ENCODE peak calls at places on chromosome 6, in ten cellular contexts. G, Y, A, K, X, T, M, U, L and R are unnamed samples.
A peak's percentile ranks its signal among the peaks of the same experiment; 100 is the strongest.

GRCh38 chr6:39791850-39792500 is at the start of gene DAAM2:
- DNase-seq in G (peak; percentile 28), Y (peak; percentile 60), A (no peak), K (no peak), X (no peak), T (peak; percentile 9), M (no peak), U (peak; percentile 67), L (no peak), R (no peak)

GRCh38 chr6:90493332-90493731 is 93.5 kb downstream of the MAP3K7 start:
- DNase-seq in G (no peak), Y (no peak), A (no peak), K (peak; percentile 8), X (no peak), T (no peak), M (no peak), U (no peak), L (no peak), R (no peak)

GRCh38 chr6:28719275-28719940 is 193.7 kb downstream of the GPX5 start:
- DNase-seq in G (peak; percentile 23), Y (peak; percentile 33), A (no peak), K (no peak), X (no peak), T (peak; percentile 61), M (no peak), U (no peak), L (peak; percentile 58), R (no peak)

GRCh38 chr6:166031275-166031674 is 136.4 kb downstream of the TBXT start:
- DNase-seq in G (no peak), Y (no peak), A (no peak), K (no peak), X (no peak), T (no peak), M (no peak), U (no peak), L (no peak), R (no peak)

GRCh38 chr6:124022641-124023040 is 219.0 kb downstream of the NKAIN2 start:
- DNase-seq in G (no peak), Y (no peak), A (no peak), K (no peak), X (no peak), T (no peak), M (no peak), U (no peak), L (no peak), R (no peak)

GRCh38 chr6:43807228-43808061 is 37.4 kb downstream of the VEGFA start:
- DNase-seq in G (no peak), Y (no peak), A (no peak), K (no peak), X (no peak), T (no peak), M (no peak), U (no peak), L (no peak), R (peak; percentile 43)

GRCh38 chr6:119308048-119308570 is 41.5 kb downstream of the MAN1A1 start:
- DNase-seq in G (no peak), Y (no peak), A (no peak), K (peak; percentile 74), X (peak; percentile 33), T (no peak), M (no peak), U (no peak), L (peak; percentile 25), R (no peak)

GRCh38 chr6:162849269-162849668 is 121.5 kb downstream of the PACRG start:
- DNase-seq in G (no peak), Y (no peak), A (no peak), K (no peak), X (no peak), T (no peak), M (no peak), U (peak; percentile 65), L (no peak), R (no peak)

GRCh38 chr6:77040566-77041195 is 422.6 kb downstream of the HTR1B start:
- DNase-seq in G (no peak), Y (no peak), A (no peak), K (peak; percentile 49), X (no peak), T (no peak), M (no peak), U (no peak), L (no peak), R (no peak)

GRCh38 chr6:34391711-34392496 is 565 bp downstream of the NUDT3 start:
- DNase-seq in G (no peak), Y (peak; percentile 67), A (peak; percentile 73), K (no peak), X (no peak), T (peak; percentile 67), M (peak; percentile 37), U (peak; percentile 74), L (no peak), R (peak; percentile 61)

GRCh38 chr6:151148111-151148510 is 91.7 kb upstream of the AKAP12 start:
- DNase-seq in G (peak; percentile 35), Y (no peak), A (no peak), K (no peak), X (no peak), T (no peak), M (no peak), U (no peak), L (no peak), R (no peak)

GRCh38 chr6:167699141-167700036 is 127.3 kb upstream of the AFDN start:
- DNase-seq in G (no peak), Y (peak; percentile 69), A (no peak), K (no peak), X (no peak), T (peak; percentile 81), M (peak; percentile 77), U (no peak), L (no peak), R (no peak)

GRCh38 chr6:9532621-9533557 is 882.0 kb downstream of the TFAP2A start:
- DNase-seq in G (no peak), Y (no peak), A (no peak), K (no peak), X (no peak), T (no peak), M (no peak), U (no peak), L (no peak), R (no peak)

GRCh38 chr6:149987602-149988107 is 23.9 kb downstream of the ULBP1 start:
- DNase-seq in G (no peak), Y (no peak), A (no peak), K (no peak), X (no peak), T (no peak), M (no peak), U (no peak), L (no peak), R (no peak)

GRCh38 chr6:129670634-129671033 is 39.3 kb downstream of the ARHGAP18 start:
- DNase-seq in G (no peak), Y (no peak), A (no peak), K (no peak), X (no peak), T (no peak), M (no peak), U (no peak), L (no peak), R (no peak)

GRCh38 chr6:1296542-1296941 is 15.4 kb upstream of the FOXQ1 start:
- DNase-seq in G (no peak), Y (no peak), A (no peak), K (no peak), X (no peak), T (no peak), M (no peak), U (no peak), L (no peak), R (no peak)

GRCh38 chr6:14077193-14077853 is 40.2 kb upstream of the CD83 start:
- DNase-seq in G (no peak), Y (no peak), A (no peak), K (no peak), X (no peak), T (peak; percentile 26), M (no peak), U (no peak), L (no peak), R (no peak)